ENCODE peak calls at places on chromosomes 12 and 14, in four cellular contexts. C is WTC11, N is K562, F is HepG2. I is an unnamed sample.

GRCh38 chr12:54162741-54163140 is 26.0 kb downstream of the SMUG1 start:
- DNase-seq in N (no peak), C (no peak), F (no peak), I (no peak)

GRCh38 chr14:95533391-95533821 is 1.4 kb upstream of the GLRX5 start:
- DNase-seq in F (peak; percentile 21), C (no peak), N (no peak), I (no peak)

GRCh38 chr12:50985322-50985721 is 33.0 kb downstream of the HIGD1C start:
- DNase-seq in F (peak; percentile 25), C (no peak), N (no peak), I (no peak)

GRCh38 chr12:110641512-110641911 is 27.6 kb downstream of the TCTN1 start:
- DNase-seq in C (peak; percentile 29), F (no peak), N (peak; percentile 22), I (peak; percentile 18)

GRCh38 chr14:101088395-101088667 is 184.8 kb upstream of the RTL1 start:
- DNase-seq in N (no peak), F (no peak), C (no peak), I (no peak)

GRCh38 chr12:120283318-120283717 is 8.4 kb downstream of the RNU4-2 start:
- DNase-seq in F (no peak), C (no peak), N (no peak), I (no peak)

GRCh38 chr14:99725774-99726537 is 41.9 kb downstream of the CYP46A1 start:
- DNase-seq in C (peak; percentile 24), N (no peak), F (no peak), I (no peak)

GRCh38 chr12:8554451-8555195 is 13.9 kb upstream of the CLEC4E start:
- DNase-seq in N (no peak), F (no peak), C (no peak), I (no peak)

GRCh38 chr12:54684636-54685630 is 36.8 kb upstream of the DCD start:
- DNase-seq in F (no peak), C (no peak), N (no peak), I (no peak)

GRCh38 chr14:54730156-54730961 is 163.4 kb downstream of the SAMD4A start:
- DNase-seq in C (no peak), F (no peak), N (no peak), I (no peak)

GRCh38 chr14:88563845-88564244 is 1.0 kb downstream of the ZC3H14 start:
- DNase-seq in C (no peak), N (no peak), F (no peak), I (no peak)

GRCh38 chr12:212799-213526 is 994 bp downstream of the SLC6A12 start:
- DNase-seq in C (no peak), N (no peak), F (peak; percentile 47), I (no peak)

GRCh38 chr12:238736-239398 is 23.8 kb downstream of the SLC6A13 start:
- DNase-seq in N (no peak), F (no peak), C (no peak), I (no peak)

GRCh38 chr12:112191840-112192321 is 66.5 kb downstream of the TRAFD1 start:
- DNase-seq in C (no peak), F (no peak), N (no peak), I (no peak)

GRCh38 chr12:82862069-82862841 is 175.5 kb downstream of the TMTC2 start:
- DNase-seq in N (no peak), C (no peak), F (no peak), I (peak; percentile 52)

GRCh38 chr14:103474893-103475292 is 47.7 kb downstream of the CKB start:
- DNase-seq in N (no peak), F (no peak), C (no peak), I (no peak)

GRCh38 chr12:20120296-20120695 is 248.0 kb upstream of the PDE3A start:
- DNase-seq in F (no peak), C (no peak), N (no peak), I (no peak)

GRCh38 chr14:64410084-64410774 is 22.1 kb downstream of the MTHFD1 start:
- DNase-seq in N (no peak), F (peak; percentile 67), C (peak; percentile 44), I (no peak)

GRCh38 chr14:96351986-96352385 is 11.2 kb downstream of the ATG2B start:
- DNase-seq in C (no peak), F (no peak), N (no peak), I (no peak)

GRCh38 chr12:105916698-105917059 is 222.1 kb downstream of the NUAK1 start:
- DNase-seq in F (no peak), C (no peak), N (no peak), I (no peak)

GRCh38 chr14:100696590-100696989 is 30.1 kb upstream of the DLK1 start:
- DNase-seq in C (no peak), N (no peak), F (no peak), I (no peak)

GRCh38 chr14:45810152-45810872 is 557.3 kb upstream of the MIS18BP1 start:
- DNase-seq in C (no peak), F (no peak), N (no peak), I (peak; percentile 6)

GRCh38 chr12:121748571-121749265 is 36.2 kb downstream of the TMEM120B start:
- DNase-seq in F (peak; percentile 88), C (no peak), N (peak; percentile 84), I (peak; percentile 28)

GRCh38 chr14:69637503-69638030 is 26.2 kb downstream of the SUSD6 start:
- DNase-seq in F (peak; percentile 60), N (peak; percentile 38), C (no peak), I (no peak)

GRCh38 chr14:101359221-101360044 is 201.9 kb upstream of the DIO3 start:
- DNase-seq in F (no peak), N (no peak), C (no peak), I (no peak)

GRCh38 chr12:91178139-91178561 is 4.5 kb downstream of the DCN start:
- DNase-seq in C (no peak), F (peak; percentile 6), N (no peak), I (no peak)

GRCh38 chr14:70921669-70922068 is 14.4 kb downstream of the PCNX1 start:
- DNase-seq in F (no peak), N (no peak), C (no peak), I (no peak)

GRCh38 chr12:25958254-25959068 is at the start of gene RASSF8:
- DNase-seq in F (peak; percentile 23), C (peak; percentile 77), N (peak; percentile 82), I (peak; percentile 79)

GRCh38 chr14:100589071-100589759 is 2.0 kb upstream of the BEGAIN start:
- DNase-seq in F (no peak), C (peak; percentile 19), N (no peak), I (no peak)

GRCh38 chr14:58919262-58919661 is 269.2 kb upstream of the DAAM1 start:
- DNase-seq in N (no peak), C (no peak), F (no peak), I (peak; percentile 20)

GRCh38 chr14:43123544-43123943 is 1383.5 kb downstream of the FSCB start:
- DNase-seq in F (no peak), C (no peak), N (no peak), I (no peak)

DNA sequence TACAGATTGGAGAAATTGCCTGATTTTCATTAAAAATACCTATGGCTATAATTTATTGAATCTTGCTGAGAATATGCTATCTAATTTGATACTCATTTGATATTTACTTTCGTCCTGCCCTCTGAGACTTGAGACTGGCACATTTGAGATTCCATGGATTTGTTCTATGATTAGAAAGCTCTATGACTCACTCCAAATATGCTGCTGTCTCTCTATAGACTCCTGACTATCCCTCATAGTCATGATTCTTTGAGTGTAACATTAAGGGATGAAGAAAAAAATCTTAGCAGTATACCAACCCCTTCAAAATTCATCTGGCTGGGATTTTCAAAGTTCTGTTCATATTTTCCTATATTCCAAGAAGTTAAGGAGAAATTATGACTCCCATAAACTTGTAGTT is 191.9 kb downstream of the LRIG3 start:
- DNase-seq in N (no peak), C (no peak), F (no peak), I (no peak)
- TF ChIP-seq SP1 in N (no peak), C (no peak), F (no peak), I (no peak)

GRCh38 chr12:94184995-94185711 is 36.8 kb downstream of the PLXNC1 start:
- DNase-seq in C (no peak), N (no peak), F (no peak), I (no peak)

GRCh38 chr12:94185801-94186200 is 37.4 kb downstream of the PLXNC1 start:
- DNase-seq in N (no peak), C (no peak), F (no peak), I (no peak)

GRCh38 chr12:94183702-94184379 is 35.5 kb downstream of the PLXNC1 start:
- DNase-seq in C (no peak), N (no peak), F (peak; percentile 97), I (no peak)

GRCh38 chr12:94187351-94187750 is 39.0 kb downstream of the PLXNC1 start:
- DNase-seq in C (no peak), N (no peak), F (no peak), I (no peak)

DNA sequence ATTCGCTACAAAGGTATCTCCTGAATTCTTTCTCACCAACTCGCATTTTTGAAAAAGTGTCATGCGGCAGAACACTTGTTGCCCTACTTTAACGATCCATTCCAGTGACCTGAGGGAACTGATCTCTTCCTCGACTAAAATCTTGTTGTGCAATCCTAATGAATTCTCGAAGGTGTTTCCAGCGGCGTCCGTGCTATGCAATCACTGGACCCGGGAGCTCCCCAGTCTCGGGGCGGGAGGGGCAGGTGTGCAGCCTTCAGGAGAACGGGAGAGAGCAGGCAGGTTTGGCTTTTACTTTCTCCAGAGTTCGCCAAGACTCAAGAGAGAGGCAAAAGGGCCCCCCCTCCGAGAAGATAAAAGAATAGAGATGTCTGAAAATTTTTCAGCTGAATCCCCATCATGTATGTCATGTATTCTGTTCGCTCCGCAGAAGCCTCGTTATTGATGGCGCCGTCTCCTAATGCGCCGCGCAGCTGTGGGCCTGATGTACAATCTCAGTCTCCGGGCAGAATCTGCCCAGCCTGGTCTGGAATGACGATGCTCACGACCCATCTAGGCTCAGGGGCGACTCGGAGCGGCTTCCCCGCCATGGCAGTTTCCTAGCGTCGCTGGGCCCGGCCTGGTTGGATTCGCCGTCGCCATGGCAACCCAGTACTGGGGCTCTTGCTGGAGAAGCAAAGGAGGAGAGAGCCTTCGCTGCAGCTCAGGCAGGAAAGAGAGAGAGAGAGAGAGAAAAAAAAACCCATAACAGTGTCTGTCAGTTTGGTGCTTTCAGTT is 38.3 kb downstream of the PLXNC1 start:
- DNase-seq in F (no peak), N (no peak), C (peak; percentile 91), I (no peak)
- TF ChIP-seq ELF4 in F (no peak), N (no peak), C (no peak), I (no peak)

GRCh38 chr14:36069535-36069900 is 107.0 kb downstream of the PTCSC3 start:
- DNase-seq in N (peak; percentile 68), F (peak; percentile 74), C (peak; percentile 42), I (peak; percentile 73)
- TF ChIP-seq SP1 in N (no peak), F (no peak), C (no peak), I (no peak)

DNA sequence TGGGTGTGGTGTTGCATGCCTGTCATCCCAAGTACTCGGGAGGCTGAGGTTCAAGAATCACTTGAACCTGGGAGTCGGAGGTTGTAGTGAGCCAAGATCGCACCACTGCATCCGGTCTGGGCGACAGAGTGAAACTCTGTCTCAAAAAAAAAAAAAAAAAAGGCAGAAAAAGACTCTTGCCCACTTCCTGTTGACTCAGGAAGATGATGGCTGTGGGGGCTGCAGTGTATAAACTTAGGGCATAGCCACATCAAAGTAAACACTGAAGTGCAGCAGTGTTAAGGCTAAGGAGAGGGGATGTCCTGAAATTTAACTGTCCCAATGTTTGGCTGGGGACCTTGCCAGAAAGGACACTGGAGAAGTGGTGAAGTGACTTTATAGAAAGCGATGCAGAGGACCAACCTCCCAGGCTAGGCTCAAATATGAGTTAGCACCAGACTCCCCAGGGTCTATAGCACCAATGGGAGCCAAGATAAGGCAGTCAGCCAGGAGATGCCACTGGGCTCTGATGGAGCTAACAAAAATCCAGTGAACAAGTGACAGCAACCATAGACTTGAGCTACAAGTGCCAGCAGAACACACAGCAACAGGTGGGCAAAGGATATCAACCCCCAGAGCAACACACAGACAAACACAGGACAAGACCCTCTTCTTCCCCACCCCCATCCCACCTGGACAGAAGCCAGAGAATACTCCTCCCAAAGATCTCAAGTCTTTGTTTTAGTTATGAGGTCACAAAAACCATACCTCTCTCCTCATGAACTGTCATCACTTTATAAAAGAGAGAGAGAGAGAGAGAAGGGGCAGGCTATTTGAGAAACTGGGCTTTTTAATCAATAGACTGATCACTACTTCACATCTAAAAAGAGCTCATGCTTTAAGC is 28.0 kb downstream of the NELL2 start:
- DNase-seq in N (no peak), C (no peak), F (no peak), I (no peak)
- TF ChIP-seq ELF4 in N (no peak), C (no peak), F (no peak), I (no peak)